ENCODE peak calls at places on chromosomes 6 and 20, in six cellular contexts. Q, S, T, D, K and M are unnamed samples.

GRCh38 chr6:7108964-7109836 is 1.4 kb downstream of the RREB1 start:
- DNase-seq in S (peak), T (peak), K (peak), D (peak), Q (peak), M (no peak)

GRCh38 chr20:10110151-10110550 is 75.4 kb downstream of the ANKEF1 start:
- DNase-seq in D (no peak), T (no peak), S (peak), K (no peak), Q (no peak), M (no peak)

GRCh38 chr6:168149015-168149414 is 70.0 kb upstream of the FRMD1 start:
- DNase-seq in T (no peak), K (peak), S (no peak), D (no peak), Q (no peak), M (no peak)

GRCh38 chr20:62208805-62209755 is 11.0 kb downstream of the HRH3 start:
- DNase-seq in S (no peak), K (no peak), Q (peak), D (no peak), T (no peak), M (no peak)

GRCh38 chr20:50283922-50284810 is 93.5 kb downstream of the CEBPB start:
- DNase-seq in T (no peak), K (peak), Q (peak), D (peak), S (peak), M (no peak)

GRCh38 chr6:14673201-14673600 is 555.6 kb downstream of the CD83 start:
- DNase-seq in D (peak), Q (peak), T (peak), S (peak), K (no peak), M (no peak)

GRCh38 chr6:35710241-35710847 is 21.6 kb upstream of the FKBP5 start:
- DNase-seq in S (no peak), T (no peak), D (peak), K (peak), Q (no peak), M (no peak)

GRCh38 chr6:167475947-167476346 is 151.1 kb downstream of the TTLL2 start:
- DNase-seq in D (no peak), S (no peak), Q (no peak), K (peak), T (no peak), M (no peak)

GRCh38 chr6:20213271-20213798 is 1.1 kb upstream of the MBOAT1 start:
- DNase-seq in D (peak), T (no peak), K (no peak), S (no peak), Q (peak), M (no peak)

GRCh38 chr6:132072271-132072670 is 121.1 kb upstream of the CCN2 start:
- DNase-seq in T (no peak), D (no peak), Q (no peak), S (no peak), K (no peak), M (no peak)

GRCh38 chr6:112017760-112018537 is 36.0 kb upstream of the CCN6 start:
- DNase-seq in D (no peak), T (no peak), S (no peak), Q (no peak), K (no peak), M (no peak)
- H3K4me3 ChIP-seq in D (no peak), T (no peak), S (no peak), Q (no peak), K (no peak), M (no peak)

GRCh38 chr6:16228709-16229665 is 9.4 kb upstream of the GMPR start:
- DNase-seq in S (no peak), D (no peak), Q (peak), T (no peak), K (no peak), M (no peak)
- H3K4me3 ChIP-seq in S (peak), D (no peak), Q (peak), T (no peak), K (no peak), M (no peak)

DNA sequence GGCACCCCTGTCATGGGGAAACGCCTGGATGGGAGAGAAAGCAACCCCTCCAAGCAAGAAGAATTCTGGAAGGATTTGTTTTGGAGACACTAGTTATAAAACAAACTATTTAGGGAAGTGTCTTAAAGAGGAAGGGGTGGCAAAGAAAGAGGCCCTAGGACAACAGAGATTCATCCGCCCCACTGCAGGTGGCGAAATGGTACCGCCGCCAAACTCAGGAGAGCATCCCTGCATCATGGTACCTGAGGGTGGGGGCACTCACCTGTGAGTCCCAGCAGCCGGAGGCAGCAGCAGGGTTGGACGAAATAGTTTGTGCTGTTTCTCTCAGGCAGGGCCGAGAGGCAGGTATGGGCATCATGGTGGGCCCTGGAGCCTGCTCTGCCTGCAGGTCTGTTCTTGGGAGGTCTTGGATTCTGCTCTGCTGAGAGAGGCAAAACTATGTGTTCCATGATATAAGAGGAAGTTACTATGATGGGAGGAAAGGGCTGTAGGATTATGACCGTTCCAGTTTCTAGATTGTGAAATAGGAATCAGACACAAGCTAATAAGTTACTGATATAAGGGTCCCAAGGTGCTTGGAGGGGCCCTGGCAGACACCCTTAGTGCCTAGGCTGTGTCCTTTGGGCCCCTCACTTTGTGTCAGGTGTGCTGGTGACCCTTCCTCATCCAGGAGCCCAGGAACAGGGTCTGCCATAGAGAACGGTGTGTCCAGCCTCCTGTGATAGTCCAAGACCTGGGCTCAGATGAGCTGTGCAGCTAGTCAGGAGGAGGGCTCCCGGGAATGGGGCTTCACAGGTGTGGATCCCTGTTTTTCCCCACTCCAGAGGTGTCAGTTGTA is 20.4 kb downstream of the SIRPD start:
- DNase-seq in Q (no peak), K (no peak), T (no peak), D (no peak), S (no peak), M (no peak)
- H3K4me3 ChIP-seq in Q (no peak), K (no peak), T (no peak), D (no peak), S (no peak), M (no peak)

GRCh38 chr6:149150301-149150700 is 167.2 kb upstream of the TAB2 start:
- DNase-seq in T (no peak), S (no peak), Q (no peak), K (no peak), D (no peak), M (no peak)

GRCh38 chr6:149147939-149148718 is 169.4 kb upstream of the TAB2 start:
- DNase-seq in S (no peak), D (no peak), T (no peak), K (no peak), Q (no peak), M (no peak)

GRCh38 chr6:149149682-149150081 is 167.8 kb upstream of the TAB2 start:
- DNase-seq in D (no peak), Q (no peak), S (no peak), K (no peak), T (no peak), M (no peak)

GRCh38 chr6:149150999-149151398 is 166.5 kb upstream of the TAB2 start:
- DNase-seq in Q (no peak), D (no peak), K (no peak), T (no peak), S (no peak), M (no peak)

GRCh38 chr6:149147191-149147590 is 170.3 kb upstream of the TAB2 start:
- DNase-seq in D (no peak), Q (no peak), S (no peak), K (no peak), T (no peak), M (no peak)
- H3K4me3 ChIP-seq in D (no peak), Q (no peak), S (no peak), K (no peak), T (no peak), M (no peak)

DNA sequence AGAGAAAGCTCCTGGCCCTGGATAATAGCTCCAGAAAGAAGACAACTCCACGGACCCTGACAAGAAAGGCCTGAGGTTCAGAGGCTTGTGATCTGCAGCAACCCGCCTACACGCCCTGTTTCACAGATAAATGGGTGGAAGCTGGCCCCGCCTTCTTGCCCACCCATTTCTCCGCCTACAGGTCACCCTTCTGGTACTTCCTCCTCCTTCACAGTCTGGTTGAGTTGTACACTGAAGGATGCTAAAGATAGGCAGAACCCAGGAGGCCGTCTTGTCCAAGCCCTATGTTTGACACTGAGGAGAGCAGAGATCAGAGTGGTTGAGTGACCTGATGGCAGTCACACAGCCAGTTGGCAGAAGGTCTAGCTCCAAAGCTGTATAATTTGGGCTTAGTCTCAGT is 34.2 kb upstream of the MDGA1 start:
- DNase-seq in S (no peak), Q (no peak), D (no peak), T (no peak), K (no peak), M (no peak)
- H3K4me3 ChIP-seq in S (no peak), Q (no peak), D (no peak), T (no peak), K (no peak), M (no peak)